ENCODE peak calls at places on chromosomes 6 and 20, in six cellular contexts. G is GM13977; Q is mesendoderm; M is NCI-H446; P is effector CD4-positive, alpha-beta T cell; T is Kasumi-1. Y is an unnamed sample.

GRCh38 chr6:42403415-42403814 is 48.3 kb downstream of the TRERF1 start:
- DNase-seq in G (no peak), Q (peak; percentile 24), M (no peak), P (no peak), T (no peak), Y (no peak)

GRCh38 chr6:35497571-35498406 is 910 bp upstream of the TEAD3 start:
- DNase-seq in G (peak; percentile 66), Q (peak; percentile 84), M (no peak), P (peak; percentile 24), T (no peak), Y (no peak)

GRCh38 chr6:157151989-157152388 is 171.3 kb downstream of the TMEM242 start:
- DNase-seq in G (no peak), Q (no peak), M (no peak), P (no peak), T (no peak), Y (no peak)

GRCh38 chr6:87340230-87340629 is 4.4 kb upstream of the C6orf163 start:
- DNase-seq in G (no peak), Q (no peak), M (no peak), P (no peak), T (no peak), Y (no peak)

GRCh38 chr6:12545837-12546658 is 170.5 kb upstream of the PHACTR1 start:
- DNase-seq in G (no peak), Q (no peak), M (no peak), P (no peak), T (no peak), Y (no peak)

GRCh38 chr6:164825386-164825785 is 484.0 kb downstream of the C6orf118 start:
- DNase-seq in G (no peak), Q (no peak), M (no peak), P (no peak), T (no peak), Y (no peak)

GRCh38 chr20:9889270-9889981 is 50.5 kb upstream of the PAK5 start:
- DNase-seq in G (peak; percentile 7), Q (no peak), M (no peak), P (no peak), T (no peak), Y (no peak)

GRCh38 chr6:107740496-107741190 is 83.5 kb downstream of the SCML4 start:
- DNase-seq in G (no peak), Q (no peak), M (no peak), P (no peak), T (no peak), Y (no peak)

GRCh38 chr20:60138263-60139127 is 180.3 kb downstream of the CDH26 start:
- DNase-seq in G (peak; percentile 33), Q (no peak), M (peak; percentile 1), P (peak; percentile 12), T (no peak), Y (no peak)